ENCODE peak calls at places on chromosomes 6 and 20, in four cellular contexts. G, R, N and O are unnamed samples.

GRCh38 chr20:57959018-57959417 is 249.2 kb upstream of the PMEPA1 start:
- DNase-seq in G (no peak), R (no peak), N (no peak), O (no peak)

GRCh38 chr20:23652926-23653325 is 15.2 kb upstream of the CST3 start:
- DNase-seq in G (no peak), R (no peak), N (no peak), O (no peak)

GRCh38 chr20:642398-643174 is 10.4 kb downstream of the SRXN1 start:
- DNase-seq in G (no peak), R (no peak), N (peak), O (no peak)

GRCh38 chr6:110537208-110538123 is 61.1 kb upstream of the SLC22A16 start:
- DNase-seq in G (peak), R (no peak), N (no peak), O (peak)

GRCh38 chr20:311603-312002 is 13.7 kb upstream of the SOX12 start:
- DNase-seq in G (no peak), R (no peak), N (no peak), O (no peak)

GRCh38 chr6:16273266-16273665 is 34.9 kb downstream of the GMPR start:
- DNase-seq in G (peak), R (no peak), N (no peak), O (peak)

GRCh38 chr6:106116125-106116524 is 30.0 kb downstream of the PRDM1 start:
- DNase-seq in G (peak), R (no peak), N (no peak), O (peak)

GRCh38 chr20:40551125-40551530 is 137.9 kb downstream of the MAFB start:
- DNase-seq in G (no peak), R (no peak), N (no peak), O (peak)

GRCh38 chr20:59246691-59247090 is 53.7 kb upstream of the EDN3 start:
- DNase-seq in G (no peak), R (no peak), N (no peak), O (no peak)

GRCh38 chr20:50286609-50287008 is 96.0 kb downstream of the CEBPB start:
- DNase-seq in G (peak), R (peak), N (peak), O (peak)

GRCh38 chr6:31497595-31498476 is at the start of gene MICB:
- DNase-seq in G (peak), R (peak), N (peak), O (peak)

GRCh38 chr20:50304883-50305635 is 114.4 kb downstream of the CEBPB start:
- DNase-seq in G (peak), R (no peak), N (peak), O (peak)

GRCh38 chr6:107698146-107698545 is 126.0 kb downstream of the SCML4 start:
- DNase-seq in G (peak), R (no peak), N (no peak), O (peak)

GRCh38 chr20:50029697-50030428 is 47.1 kb downstream of the SNAI1 start:
- DNase-seq in G (peak), R (no peak), N (peak), O (peak)

GRCh38 chr6:161639772-161640171 is 365.9 kb upstream of the AGPAT4 start:
- DNase-seq in G (no peak), R (no peak), N (no peak), O (no peak)

GRCh38 chr6:8174571-8174970 is 72.2 kb upstream of the EEF1E1 start:
- DNase-seq in G (no peak), R (no peak), N (no peak), O (no peak)

GRCh38 chr6:114055319-114055718 is 84.4 kb upstream of the HDAC2 start:
- DNase-seq in G (no peak), R (no peak), N (no peak), O (no peak)

GRCh38 chr6:17450825-17451224 is 57.4 kb downstream of the CAP2 start:
- DNase-seq in G (no peak), R (no peak), N (no peak), O (no peak)

GRCh38 chr6:87945181-87945580 is 102.5 kb upstream of the SPACA1 start:
- DNase-seq in G (no peak), R (no peak), N (no peak), O (no peak)

GRCh38 chr20:10924628-10925266 is 250.9 kb upstream of the JAG1 start:
- DNase-seq in G (peak), R (no peak), N (no peak), O (peak)

GRCh38 chr20:36645353-36645752 is 643 bp downstream of the SLA2 start:
- DNase-seq in G (no peak), R (no peak), N (no peak), O (no peak)

GRCh38 chr6:145199961-145200360 is 535.4 kb downstream of the EPM2A start:
- DNase-seq in G (peak), R (no peak), N (no peak), O (peak)

GRCh38 chr6:158737710-158738615 is 81.2 kb downstream of the EZR start:
- DNase-seq in G (peak), R (no peak), N (no peak), O (peak)

GRCh38 chr6:147654103-147654845 is 145.8 kb downstream of the SAMD5 start:
- DNase-seq in G (no peak), R (no peak), N (no peak), O (no peak)

GRCh38 chr6:35687658-35688604 is 784 bp downstream of the FKBP5 start:
- DNase-seq in G (peak), R (peak), N (peak), O (peak)

DNA sequence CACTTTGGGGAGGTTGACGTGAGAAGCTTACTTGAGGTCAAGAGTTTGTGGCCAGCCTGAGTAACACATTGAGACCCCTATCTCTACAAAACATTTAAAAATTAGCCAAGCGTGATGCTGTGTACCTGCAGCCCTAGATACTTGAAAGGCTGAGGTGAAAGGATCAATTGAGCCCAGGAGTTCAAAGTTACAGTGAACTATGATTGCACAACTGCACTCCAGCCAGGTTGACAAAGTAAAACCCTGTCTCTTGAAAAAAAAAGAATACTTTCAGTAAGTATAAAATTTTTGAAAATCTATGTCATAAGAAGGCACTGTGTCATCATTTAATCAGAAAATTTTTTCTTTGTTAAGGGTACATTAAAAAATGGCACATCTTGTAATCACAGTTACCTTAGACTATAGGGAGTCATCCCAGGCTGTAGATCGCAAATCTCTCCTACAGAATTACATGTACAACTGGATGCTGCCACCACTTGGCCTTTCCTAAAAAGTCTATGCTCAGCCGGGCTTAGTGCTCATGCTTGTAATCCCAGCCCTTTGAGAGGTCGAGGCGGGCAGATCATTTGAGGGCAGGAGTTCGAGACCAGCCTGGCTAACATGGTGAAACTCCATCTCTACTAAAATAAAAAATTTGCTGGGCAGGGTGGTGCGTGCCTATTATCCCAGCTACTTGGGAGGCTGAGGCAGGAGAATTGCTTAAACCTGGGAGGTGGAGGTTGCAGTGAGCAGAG is 17.0 kb upstream of the MRS2 start:
- DNase-seq in G (no peak), R (no peak), N (no peak), O (no peak)
- TF ChIP-seq CTCF in G (no peak), R (no peak), N (no peak), O (no peak)

GRCh38 chr6:143283887-143284640 is 166.4 kb downstream of the ADAT2 start:
- DNase-seq in G (peak), R (no peak), N (no peak), O (peak)

GRCh38 chr6:143276436-143276835 is 174.1 kb downstream of the ADAT2 start:
- DNase-seq in G (no peak), R (no peak), N (no peak), O (no peak)

GRCh38 chr6:143279385-143279784 is 171.1 kb downstream of the ADAT2 start:
- DNase-seq in G (peak), R (peak), N (no peak), O (peak)
- TF ChIP-seq CTCF in G (peak), R (peak), N (no peak), O (peak)

GRCh38 chr20:17601957-17602356 is 32.1 kb downstream of the DSTN start:
- DNase-seq in G (no peak), R (no peak), N (no peak), O (no peak)

GRCh38 chr20:17595846-17596245 is 26.0 kb downstream of the DSTN start:
- DNase-seq in G (no peak), R (no peak), N (no peak), O (no peak)

GRCh38 chr20:17593902-17594301 is 24.0 kb downstream of the DSTN start:
- DNase-seq in G (no peak), R (no peak), N (no peak), O (no peak)

GRCh38 chr20:17594443-17594842 is 24.6 kb downstream of the DSTN start:
- DNase-seq in G (peak), R (no peak), N (no peak), O (no peak)

DNA sequence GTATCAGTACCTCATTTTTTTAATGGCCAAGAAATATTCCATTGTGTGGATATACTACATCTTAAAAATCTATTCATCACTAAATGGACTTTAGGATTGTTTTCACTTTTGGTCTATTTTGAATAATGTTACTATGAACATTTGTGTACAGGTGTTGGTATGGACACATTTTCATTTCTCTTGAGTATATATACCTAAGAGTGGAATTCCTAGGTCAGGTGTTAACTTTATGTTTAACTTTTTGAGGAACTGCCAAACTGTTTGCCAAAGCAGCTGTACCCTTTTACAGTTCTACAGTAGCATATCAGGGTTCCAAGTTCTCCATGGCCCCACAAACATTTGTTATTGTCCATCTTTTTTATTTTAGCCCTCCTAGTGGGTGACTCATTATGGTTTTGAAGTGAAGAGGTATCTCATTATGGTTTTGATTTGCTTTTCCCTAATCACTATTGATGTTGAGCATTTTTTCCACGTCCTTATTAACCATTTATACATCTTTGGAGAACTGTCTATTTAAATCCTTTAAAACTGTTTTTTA is 28.2 kb downstream of the DSTN start:
- DNase-seq in G (no peak), R (no peak), N (no peak), O (no peak)
- TF ChIP-seq CTCF in G (no peak), R (no peak), N (no peak), O (no peak)

DNA sequence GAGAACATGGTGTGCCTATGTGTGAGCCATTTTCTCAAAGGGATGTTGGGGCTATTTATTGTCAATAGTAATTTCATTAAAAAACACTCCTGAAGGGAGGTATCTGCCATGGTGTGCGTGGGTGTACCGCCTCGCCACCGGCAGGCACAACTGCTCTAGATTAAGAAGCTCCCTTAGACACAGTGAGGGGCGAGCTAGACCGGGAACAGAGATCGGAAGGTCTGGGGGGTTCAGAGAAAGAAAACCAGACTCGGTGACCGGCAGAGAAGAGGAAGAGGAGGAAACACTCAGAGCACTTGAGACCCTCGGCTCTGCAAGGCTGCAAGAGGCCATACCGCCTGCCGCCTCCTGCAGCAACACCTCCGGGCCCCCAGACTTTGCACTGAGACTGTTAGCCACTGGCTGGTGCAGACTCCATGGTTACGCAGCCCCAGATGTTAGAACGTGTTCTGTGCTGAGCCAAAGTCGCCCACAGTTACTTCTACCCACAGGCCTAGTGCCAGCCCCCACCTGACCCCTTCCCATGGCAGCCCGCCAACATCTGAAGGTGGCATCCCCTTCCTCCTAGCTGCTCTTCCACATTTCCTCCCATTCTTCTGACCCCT is 18.1 kb downstream of the PXDC1 start:
- DNase-seq in G (no peak), R (no peak), N (no peak), O (no peak)
- TF ChIP-seq CTCF in G (no peak), R (no peak), N (no peak), O (no peak)